ENCODE peak calls at places on chromosomes 2 and 18, in six cellular contexts. One of them, this sample, is unnamed. For H3K9me3, the result is how much of the 10 kb centered on the place peaks cover.

GRCh38 chr2:68925298-68925885 is 27.3 kb downstream of the GKN2 start:
- DNase-seq in ovary: peak
- DNase-seq in breast epithelium: peak
- DNase-seq in IMR-90: peak
- DNase-seq in fibroblast of lung: peak
- DNase-seq in transverse colon: no peak
- DNase-seq in this sample: peak

GRCh38 chr18:8286303-8286702 is 322.9 kb upstream of the RAB12 start:
- DNase-seq in ovary: no peak
- DNase-seq in breast epithelium: no peak
- DNase-seq in IMR-90: peak
- DNase-seq in fibroblast of lung: no peak
- DNase-seq in transverse colon: no peak
- DNase-seq in this sample: no peak

GRCh38 chr2:191818725-191819333 is 28.1 kb downstream of the CAVIN2 start:
- DNase-seq in ovary: no peak
- DNase-seq in breast epithelium: no peak
- DNase-seq in IMR-90: no peak
- DNase-seq in fibroblast of lung: no peak
- DNase-seq in transverse colon: no peak
- DNase-seq in this sample: no peak

GRCh38 chr2:64913357-64913869 is 75.8 kb upstream of the SLC1A4 start:
- DNase-seq in ovary: no peak
- DNase-seq in breast epithelium: no peak
- DNase-seq in IMR-90: no peak
- DNase-seq in fibroblast of lung: no peak
- DNase-seq in transverse colon: peak
- DNase-seq in this sample: no peak

GRCh38 chr2:63742592-63742991 is 99.1 kb upstream of the UGP2 start:
- DNase-seq in ovary: no peak
- DNase-seq in breast epithelium: no peak
- DNase-seq in IMR-90: no peak
- DNase-seq in fibroblast of lung: no peak
- DNase-seq in transverse colon: no peak
- DNase-seq in this sample: no peak

GRCh38 chr2:71422786-71423185 is 30.6 kb upstream of the DYSF start:
- DNase-seq in ovary: no peak
- DNase-seq in breast epithelium: no peak
- DNase-seq in IMR-90: no peak
- DNase-seq in fibroblast of lung: no peak
- DNase-seq in transverse colon: no peak
- DNase-seq in this sample: no peak

GRCh38 chr2:197599285-197599965 is 76.0 kb downstream of the RFTN2 start:
- DNase-seq in ovary: no peak
- DNase-seq in breast epithelium: no peak
- DNase-seq in IMR-90: peak
- DNase-seq in fibroblast of lung: peak
- DNase-seq in transverse colon: no peak
- DNase-seq in this sample: no peak

GRCh38 chr18:421236-422155 is 79.0 kb downstream of the COLEC12 start:
- DNase-seq in ovary: no peak
- DNase-seq in breast epithelium: no peak
- DNase-seq in IMR-90: peak
- DNase-seq in fibroblast of lung: peak
- DNase-seq in transverse colon: no peak
- DNase-seq in this sample: no peak

GRCh38 chr18:46322411-46322891 is 218.3 kb downstream of the HAUS1 start:
- DNase-seq in ovary: no peak
- DNase-seq in breast epithelium: no peak
- DNase-seq in IMR-90: no peak
- DNase-seq in fibroblast of lung: no peak
- DNase-seq in transverse colon: no peak
- DNase-seq in this sample: peak

GRCh38 chr18:79781331-79781941 is 16.3 kb upstream of the KCNG2 start:
- DNase-seq in ovary: no peak
- DNase-seq in breast epithelium: no peak
- DNase-seq in IMR-90: no peak
- DNase-seq in fibroblast of lung: no peak
- DNase-seq in transverse colon: peak
- DNase-seq in this sample: peak

GRCh38 chr2:219207884-219208740 is 1.5 kb downstream of the ZFAND2B start:
- DNase-seq in ovary: peak
- DNase-seq in breast epithelium: no peak
- DNase-seq in IMR-90: peak
- DNase-seq in fibroblast of lung: peak
- DNase-seq in transverse colon: no peak
- DNase-seq in this sample: no peak

GRCh38 chr2:65957454-65957853 is 477.5 kb upstream of the MEIS1 start:
- DNase-seq in ovary: no peak
- DNase-seq in breast epithelium: no peak
- DNase-seq in IMR-90: no peak
- DNase-seq in fibroblast of lung: no peak
- DNase-seq in transverse colon: no peak
- DNase-seq in this sample: no peak

GRCh38 chr2:199955339-199956061 is at the start of the genes MAIP1 and TYW5:
- DNase-seq in ovary: peak
- DNase-seq in breast epithelium: peak
- DNase-seq in IMR-90: peak
- DNase-seq in fibroblast of lung: peak
- DNase-seq in transverse colon: peak
- DNase-seq in this sample: peak

GRCh38 chr2:2455151-2455550 is 124.1 kb upstream of the MYT1L start:
- DNase-seq in ovary: no peak
- DNase-seq in breast epithelium: no peak
- DNase-seq in IMR-90: peak
- DNase-seq in fibroblast of lung: peak
- DNase-seq in transverse colon: no peak
- DNase-seq in this sample: no peak

GRCh38 chr2:183665976-183666375 is 541.7 kb downstream of the NUP35 start:
- DNase-seq in ovary: no peak
- DNase-seq in breast epithelium: no peak
- DNase-seq in IMR-90: no peak
- DNase-seq in fibroblast of lung: peak
- DNase-seq in transverse colon: no peak
- DNase-seq in this sample: no peak

GRCh38 chr2:240596491-240596931 is 10.0 kb downstream of the CAPN10 start:
- DNase-seq in ovary: peak
- DNase-seq in breast epithelium: no peak
- DNase-seq in IMR-90: no peak
- DNase-seq in fibroblast of lung: no peak
- DNase-seq in transverse colon: peak
- DNase-seq in this sample: no peak

GRCh38 chr18:70110678-70111077 is 94.8 kb downstream of the RTTN start:
- DNase-seq in ovary: no peak
- DNase-seq in breast epithelium: no peak
- DNase-seq in IMR-90: no peak
- DNase-seq in fibroblast of lung: no peak
- DNase-seq in transverse colon: no peak
- DNase-seq in this sample: no peak

GRCh38 chr2:54406031-54406430 is 50.1 kb upstream of the SPTBN1 start:
- DNase-seq in ovary: no peak
- DNase-seq in breast epithelium: no peak
- DNase-seq in IMR-90: no peak
- DNase-seq in fibroblast of lung: no peak
- DNase-seq in transverse colon: no peak
- DNase-seq in this sample: no peak

GRCh38 chr2:204687776-204688175 is 142.5 kb downstream of the PARD3B start:
- DNase-seq in ovary: no peak
- DNase-seq in breast epithelium: no peak
- DNase-seq in IMR-90: no peak
- DNase-seq in fibroblast of lung: no peak
- DNase-seq in transverse colon: no peak
- DNase-seq in this sample: no peak

GRCh38 chr2:163997466-163997865 is 261.7 kb upstream of the FIGN start:
- DNase-seq in ovary: no peak
- DNase-seq in breast epithelium: no peak
- DNase-seq in IMR-90: no peak
- DNase-seq in fibroblast of lung: no peak
- DNase-seq in transverse colon: no peak
- DNase-seq in this sample: no peak

GRCh38 chr2:190562121-190562520 is 27.6 kb upstream of the NEMP2 start:
- DNase-seq in ovary: no peak
- DNase-seq in breast epithelium: no peak
- DNase-seq in IMR-90: no peak
- DNase-seq in fibroblast of lung: no peak
- DNase-seq in transverse colon: no peak
- DNase-seq in this sample: no peak

GRCh38 chr2:190564838-190565237 is 30.3 kb upstream of the NEMP2 start:
- DNase-seq in ovary: no peak
- DNase-seq in breast epithelium: no peak
- DNase-seq in IMR-90: no peak
- DNase-seq in fibroblast of lung: no peak
- DNase-seq in transverse colon: no peak
- DNase-seq in this sample: no peak

GRCh38 chr2:190563109-190563508 is 28.6 kb upstream of the NEMP2 start:
- DNase-seq in ovary: no peak
- DNase-seq in breast epithelium: no peak
- DNase-seq in IMR-90: no peak
- DNase-seq in fibroblast of lung: no peak
- DNase-seq in transverse colon: no peak
- DNase-seq in this sample: no peak

GRCh38 chr2:190561091-190561490 is 26.6 kb upstream of the NEMP2 start:
- DNase-seq in ovary: no peak
- DNase-seq in breast epithelium: no peak
- DNase-seq in IMR-90: no peak
- DNase-seq in fibroblast of lung: no peak
- DNase-seq in transverse colon: no peak
- DNase-seq in this sample: no peak
- H3K9me3 ChIP-seq in ovary: under half
- H3K9me3 ChIP-seq in breast epithelium: under half
- H3K9me3 ChIP-seq in IMR-90: under half
- H3K9me3 ChIP-seq in fibroblast of lung: under half
- H3K9me3 ChIP-seq in transverse colon: under half
- H3K9me3 ChIP-seq in this sample: under half

GRCh38 chr2:46352621-46353020 is 55.4 kb downstream of the EPAS1 start:
- DNase-seq in ovary: no peak
- DNase-seq in breast epithelium: no peak
- DNase-seq in IMR-90: no peak
- DNase-seq in fibroblast of lung: no peak
- DNase-seq in transverse colon: no peak
- DNase-seq in this sample: no peak
- H3K4me3 ChIP-seq in ovary: no peak
- H3K4me3 ChIP-seq in breast epithelium: no peak
- H3K4me3 ChIP-seq in IMR-90: no peak
- H3K4me3 ChIP-seq in fibroblast of lung: no peak
- H3K4me3 ChIP-seq in transverse colon: no peak
- H3K4me3 ChIP-seq in this sample: no peak

DNA sequence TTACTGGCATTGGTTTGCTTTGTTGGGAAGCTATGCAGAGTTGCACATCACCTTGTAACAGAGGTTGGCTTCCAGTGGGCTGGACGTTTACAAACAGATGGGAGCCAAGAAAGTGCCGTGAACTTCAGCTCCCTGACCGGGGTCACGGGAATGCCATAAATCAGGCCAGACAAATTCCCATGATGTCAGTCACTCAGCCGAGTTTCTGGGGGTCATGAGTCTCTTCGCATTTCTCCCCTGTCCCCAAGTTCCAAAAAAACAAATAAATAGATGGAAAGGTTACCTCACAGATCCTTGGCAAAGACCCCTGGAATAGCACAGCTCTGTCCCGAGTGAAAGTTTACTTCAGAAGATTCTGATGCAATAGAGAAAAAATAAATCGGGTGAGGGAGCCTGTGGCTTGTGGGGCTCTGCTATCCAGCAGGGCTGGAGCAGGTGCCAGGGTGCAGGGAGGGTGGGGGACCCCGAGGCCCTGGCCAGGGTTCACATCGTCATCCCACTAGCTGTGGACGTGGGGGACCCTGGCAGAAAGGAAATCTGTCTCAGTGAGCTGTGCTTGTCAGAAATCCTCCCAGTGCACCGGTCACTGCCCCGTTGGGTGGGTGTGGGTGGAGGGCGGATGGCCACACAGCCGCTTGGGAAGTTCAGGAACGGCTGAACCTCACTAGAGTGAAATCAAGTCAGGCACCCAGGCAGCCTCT is 27.8 kb downstream of the TWIST2 start:
- DNase-seq in ovary: no peak
- DNase-seq in breast epithelium: no peak
- DNase-seq in IMR-90: no peak
- DNase-seq in fibroblast of lung: peak
- DNase-seq in transverse colon: no peak
- DNase-seq in this sample: no peak
- H3K27ac ChIP-seq in ovary: no peak
- H3K27ac ChIP-seq in breast epithelium: peak
- H3K27ac ChIP-seq in IMR-90: no peak
- H3K27ac ChIP-seq in fibroblast of lung: no peak
- H3K27ac ChIP-seq in transverse colon: peak
- H3K27ac ChIP-seq in this sample: no peak

GRCh38 chr2:105990624-105991023 is 203.5 kb downstream of the UXS1 start:
- DNase-seq in ovary: no peak
- DNase-seq in breast epithelium: no peak
- DNase-seq in IMR-90: no peak
- DNase-seq in fibroblast of lung: peak
- DNase-seq in transverse colon: no peak
- DNase-seq in this sample: no peak

GRCh38 chr2:105989070-105989469 is 205.0 kb downstream of the UXS1 start:
- DNase-seq in ovary: no peak
- DNase-seq in breast epithelium: no peak
- DNase-seq in IMR-90: no peak
- DNase-seq in fibroblast of lung: no peak
- DNase-seq in transverse colon: no peak
- DNase-seq in this sample: no peak
- H3K9me3 ChIP-seq in ovary: under half
- H3K9me3 ChIP-seq in breast epithelium: under half
- H3K9me3 ChIP-seq in IMR-90: under half
- H3K9me3 ChIP-seq in fibroblast of lung: under half
- H3K9me3 ChIP-seq in transverse colon: under half
- H3K9me3 ChIP-seq in this sample: under half

GRCh38 chr18:50750546-50750945 is 69.3 kb downstream of the MRO start:
- DNase-seq in ovary: no peak
- DNase-seq in breast epithelium: no peak
- DNase-seq in IMR-90: no peak
- DNase-seq in fibroblast of lung: no peak
- DNase-seq in transverse colon: no peak
- DNase-seq in this sample: no peak

GRCh38 chr18:50751490-50751889 is 68.3 kb downstream of the MRO start:
- DNase-seq in ovary: no peak
- DNase-seq in breast epithelium: no peak
- DNase-seq in IMR-90: no peak
- DNase-seq in fibroblast of lung: no peak
- DNase-seq in transverse colon: no peak
- DNase-seq in this sample: no peak

GRCh38 chr18:50748243-50749229 is 71.3 kb downstream of the MRO start:
- DNase-seq in ovary: no peak
- DNase-seq in breast epithelium: no peak
- DNase-seq in IMR-90: no peak
- DNase-seq in fibroblast of lung: no peak
- DNase-seq in transverse colon: no peak
- DNase-seq in this sample: no peak

GRCh38 chr18:50749421-50749820 is 70.4 kb downstream of the MRO start:
- DNase-seq in ovary: no peak
- DNase-seq in breast epithelium: no peak
- DNase-seq in IMR-90: no peak
- DNase-seq in fibroblast of lung: no peak
- DNase-seq in transverse colon: no peak
- DNase-seq in this sample: no peak

DNA sequence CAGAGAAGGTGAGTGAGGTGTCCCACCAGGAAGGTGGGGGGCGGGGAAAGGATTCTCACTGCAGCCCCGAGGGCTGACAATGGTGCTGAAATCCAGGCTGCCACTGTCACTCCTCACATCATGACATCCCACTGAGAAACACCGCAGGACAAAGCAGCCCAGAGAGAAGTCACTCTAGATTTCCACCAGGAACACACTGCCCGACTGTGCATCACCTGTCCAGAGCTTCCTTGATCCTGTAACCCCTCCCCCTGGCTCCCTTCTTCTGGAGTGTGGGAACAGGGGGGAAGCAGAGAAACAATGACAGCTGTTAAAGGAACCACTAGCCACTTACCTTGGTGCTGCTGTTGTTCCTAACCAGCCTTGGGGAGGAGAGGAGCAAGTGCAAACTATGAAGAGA is 69.9 kb downstream of the MRO start:
- DNase-seq in ovary: no peak
- DNase-seq in breast epithelium: no peak
- DNase-seq in IMR-90: no peak
- DNase-seq in fibroblast of lung: no peak
- DNase-seq in transverse colon: no peak
- DNase-seq in this sample: no peak
- H3K4me3 ChIP-seq in ovary: no peak
- H3K4me3 ChIP-seq in breast epithelium: no peak
- H3K4me3 ChIP-seq in IMR-90: no peak
- H3K4me3 ChIP-seq in fibroblast of lung: no peak
- H3K4me3 ChIP-seq in transverse colon: no peak
- H3K4me3 ChIP-seq in this sample: no peak